ENCODE peak calls at places on chromosomes 6 and 20, in four cellular contexts. T, B, P and J are unnamed samples.

GRCh38 chr6:150091466-150091865 is 22.5 kb upstream of the ULBP3 start:
- DNase-seq in B (no peak), T (no peak), P (no peak), J (peak)

GRCh38 chr6:41633235-41633634 is 5.0 kb upstream of the MDFI start:
- DNase-seq in T (no peak), B (no peak), P (no peak), J (no peak)

GRCh38 chr6:13147396-13148181 is 180.7 kb downstream of the TBC1D7 start:
- DNase-seq in T (no peak), B (no peak), P (no peak), J (no peak)

GRCh38 chr20:13420625-13421024 is 199.6 kb downstream of the ISM1 start:
- DNase-seq in T (no peak), B (no peak), P (no peak), J (no peak)

GRCh38 chr6:161256390-161256789 is 17.5 kb downstream of the AGPAT4 start:
- DNase-seq in P (no peak), B (no peak), T (no peak), J (peak)

GRCh38 chr6:142474446-142475289 is 172.9 kb downstream of the ADGRG6 start:
- DNase-seq in P (no peak), B (no peak), T (peak), J (peak)

GRCh38 chr20:44728835-44729342 is 13.7 kb downstream of the CCN5 start:
- DNase-seq in B (no peak), P (no peak), T (peak), J (no peak)

GRCh38 chr6:36848658-36849441 is 9.6 kb upstream of the CPNE5 start:
- DNase-seq in T (no peak), P (no peak), B (no peak), J (peak)

GRCh38 chr6:40755046-40755681 is 168.0 kb upstream of the LRFN2 start:
- DNase-seq in T (no peak), P (no peak), B (no peak), J (no peak)

GRCh38 chr20:33668087-33668790 is 1.5 kb downstream of the ACTL10 start:
- DNase-seq in P (peak), B (no peak), T (no peak), J (no peak)

GRCh38 chr6:33885121-33886057 is 81.6 kb upstream of the MLN start:
- DNase-seq in T (peak), P (no peak), B (no peak), J (no peak)